ENCODE peak calls at places on chromosomes 11 and 22, in ten cellular contexts. D is body of pancreas; T is astrocyte of the spinal cord; C is cardiac fibroblast; L is epithelial cell of esophagus; S is kidney epithelial cell; F is fibroblast of mammary gland; R is NB4; A is right cardiac atrium; B is CD8-positive, alpha-beta T cell. O is an unnamed sample.

GRCh38 chr11:129533395-129533794 is 157.7 kb downstream of the BARX2 start:
- DNase-seq in S (no peak), F (no peak), T (no peak), D (no peak), L (no peak), A (no peak), B (no peak), C (no peak), R (no peak), O (no peak)

GRCh38 chr11:114180301-114181055 is 115.7 kb upstream of the NNMT start:
- DNase-seq in T (no peak), L (peak), D (peak), F (peak), S (no peak), C (no peak), A (peak), B (no peak), R (peak), O (no peak)

GRCh38 chr22:24401824-24402434 is 25.5 kb upstream of the ADORA2A start:
- DNase-seq in B (no peak), T (no peak), R (no peak), A (no peak), F (no peak), C (no peak), L (no peak), D (no peak), S (no peak), O (no peak)

GRCh38 chr11:35030716-35031213 is 108.2 kb upstream of the CD44 start:
- DNase-seq in R (peak), S (peak), L (peak), T (peak), A (peak), B (peak), D (no peak), C (peak), F (peak), O (peak)

GRCh38 chr11:15006139-15006759 is 34.1 kb upstream of the CALCA start:
- DNase-seq in A (no peak), R (peak), L (peak), D (no peak), S (peak), C (peak), T (peak), B (no peak), F (peak), O (peak)

GRCh38 chr11:1926156-1927031 is 6.9 kb downstream of the TNNT3 start:
- DNase-seq in R (no peak), A (peak), D (no peak), F (no peak), L (no peak), B (no peak), C (no peak), T (no peak), S (no peak), O (no peak)

GRCh38 chr11:94796863-94797262 is 28.7 kb downstream of the AMOTL1 start:
- DNase-seq in S (no peak), D (no peak), T (no peak), B (no peak), A (no peak), L (no peak), C (no peak), F (no peak), R (no peak), O (no peak)

GRCh38 chr22:48849513-48849912 is 978.2 kb downstream of the BRD1 start:
- DNase-seq in F (no peak), D (no peak), B (no peak), R (no peak), L (no peak), C (no peak), S (no peak), T (no peak), A (no peak), O (no peak)

GRCh38 chr11:60912851-60913550 is 957 bp upstream of the TMEM109 start:
- DNase-seq in S (no peak), B (no peak), C (no peak), R (no peak), A (peak), D (no peak), T (no peak), F (no peak), L (no peak), O (no peak)

GRCh38 chr22:50252081-50253045 is 1.3 kb upstream of the HDAC10 start:
- DNase-seq in T (peak), F (peak), B (peak), S (no peak), R (peak), C (peak), D (peak), L (peak), A (peak), O (no peak)

GRCh38 chr11:125072210-125072960 is 9.3 kb downstream of the SLC37A2 start:
- DNase-seq in A (peak), D (no peak), R (peak), S (no peak), L (no peak), T (no peak), C (no peak), F (no peak), B (no peak), O (no peak)

GRCh38 chr11:125073616-125074483 is 10.7 kb downstream of the SLC37A2 start:
- DNase-seq in B (no peak), S (no peak), C (no peak), D (no peak), F (no peak), R (no peak), L (no peak), T (no peak), A (peak), O (no peak)

GRCh38 chr11:125071831-125072209 is 8.7 kb downstream of the SLC37A2 start:
- DNase-seq in R (no peak), A (peak), S (no peak), B (no peak), F (no peak), T (no peak), D (no peak), C (no peak), L (no peak), O (no peak)

GRCh38 chr11:125074511-125075241 is 11.6 kb downstream of the SLC37A2 start:
- DNase-seq in L (no peak), B (no peak), A (no peak), R (no peak), S (no peak), F (no peak), T (no peak), C (no peak), D (no peak), O (no peak)

GRCh38 chr11:125072961-125073590 is 10.0 kb downstream of the SLC37A2 start:
- DNase-seq in T (no peak), B (no peak), S (no peak), C (no peak), D (no peak), L (no peak), F (no peak), R (no peak), A (peak), O (no peak)
- H3K4me3 ChIP-seq in T (no peak), B (no peak), S (no peak), C (no peak), D (no peak), L (no peak), F (no peak), R (no peak), A (no peak), O (no peak)

GRCh38 chr22:44711701-44712100 is 9.7 kb downstream of the PRR5 start:
- DNase-seq in L (no peak), S (no peak), C (no peak), F (no peak), R (no peak), D (no peak), B (no peak), A (peak), T (no peak), O (no peak)
- H3K4me3 ChIP-seq in L (no peak), S (no peak), C (no peak), F (no peak), R (no peak), D (no peak), B (no peak), A (no peak), T (no peak), O (no peak)

GRCh38 chr22:19713650-19714319 is 518 bp upstream of the SEPTIN5 start:
- DNase-seq in A (peak), L (no peak), F (no peak), R (no peak), C (no peak), D (no peak), T (no peak), S (no peak), B (no peak), O (no peak)
- H3K4me3 ChIP-seq in A (peak), L (no peak), F (peak), R (no peak), C (peak), D (peak), T (peak), S (peak), B (no peak), O (peak)

DNA sequence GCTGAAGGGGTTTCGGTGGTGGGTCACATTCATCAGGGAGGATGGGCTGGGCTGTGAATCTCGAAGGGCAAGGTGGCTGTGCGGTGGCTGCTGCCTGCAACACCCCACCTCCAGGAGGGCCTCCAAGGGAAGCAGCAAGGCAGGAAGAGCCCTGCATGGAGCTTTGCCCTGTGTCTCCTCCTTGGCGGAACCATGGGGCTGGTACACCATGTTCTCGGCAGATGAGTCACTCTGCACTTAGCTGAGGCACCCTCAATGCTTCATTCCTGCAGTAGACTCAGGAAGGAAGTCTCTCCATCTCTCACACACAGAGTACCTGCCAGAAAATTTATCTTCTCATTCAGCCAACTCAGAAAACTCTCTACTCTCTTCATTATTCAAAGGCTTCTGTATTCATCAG is 399.2 kb downstream of the BUD13 start:
- DNase-seq in L (no peak), F (no peak), S (no peak), B (no peak), D (no peak), C (no peak), T (peak), A (no peak), R (no peak), O (no peak)
- H3K4me3 ChIP-seq in L (no peak), F (no peak), S (no peak), B (no peak), D (no peak), C (no peak), T (no peak), A (no peak), R (no peak), O (no peak)

GRCh38 chr11:44565746-44566558 is 489 bp downstream of the CD82 start:
- DNase-seq in S (no peak), L (no peak), B (no peak), F (no peak), D (no peak), C (no peak), A (no peak), T (no peak), R (no peak), O (no peak)

GRCh38 chr11:44566952-44567875 is 1.8 kb downstream of the CD82 start:
- DNase-seq in A (no peak), T (no peak), L (no peak), B (peak), D (no peak), F (no peak), C (no peak), S (no peak), R (peak), O (no peak)

GRCh38 chr11:44567876-44568256 is 2.4 kb downstream of the CD82 start:
- DNase-seq in R (no peak), A (no peak), S (no peak), D (no peak), F (no peak), C (no peak), B (no peak), L (no peak), T (no peak), O (no peak)

GRCh38 chr11:44565008-44565745 is at the start of gene CD82:
- DNase-seq in D (peak), A (peak), S (peak), F (peak), B (peak), R (peak), T (peak), L (peak), C (peak), O (peak)

DNA sequence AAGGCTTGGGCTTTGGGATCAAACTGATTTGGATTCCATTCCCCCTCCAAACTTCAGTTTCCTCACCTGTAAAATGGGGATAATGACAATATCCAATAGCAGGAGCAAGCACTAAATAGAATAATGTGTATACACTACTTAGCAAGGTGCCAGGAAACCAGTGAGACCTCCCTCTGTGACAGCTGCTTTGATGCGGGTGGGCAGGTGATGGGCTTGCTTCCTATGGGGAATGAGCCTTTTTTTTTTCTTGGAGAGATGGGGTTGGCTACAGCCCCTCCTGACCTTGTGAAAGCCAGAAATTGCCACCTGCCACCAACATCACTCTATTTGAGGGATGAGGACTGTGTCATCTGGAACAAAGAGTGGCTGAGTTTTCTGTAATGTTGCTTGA is 1.1 kb downstream of the CD82 start:
- DNase-seq in B (no peak), S (no peak), L (no peak), F (no peak), T (no peak), D (no peak), R (no peak), C (no peak), A (no peak), O (no peak)
- H3K4me3 ChIP-seq in B (peak), S (peak), L (peak), F (peak), T (peak), D (no peak), R (peak), C (peak), A (no peak), O (peak)

O was measured in skeletal muscle cell.